ENCODE peak calls at places on chromosome 21, in five cellular contexts. H is uterus, T is IMR-90, W is fibroblast of lung, V is colonic mucosa. F is an unnamed sample. For H3K27me3, the result is how much of the 10 kb centered on the place peaks cover.

GRCh38 chr21:37566790-37567725 is 200.5 kb downstream of the DYRK1A start:
- DNase-seq in H (peak), T (no peak), W (no peak), V (no peak), F (no peak)

GRCh38 chr21:14877581-14878228 is 187.1 kb downstream of the NRIP1 start:
- DNase-seq in H (no peak), T (peak), W (peak), V (no peak), F (no peak)

GRCh38 chr21:26934383-26934782 is 32.5 kb downstream of the ADAMTS5 start:
- DNase-seq in H (no peak), T (no peak), W (no peak), V (no peak), F (no peak)

GRCh38 chr21:26185446-26185845 is 14.9 kb upstream of the APP start:
- DNase-seq in H (no peak), T (no peak), W (no peak), V (no peak), F (no peak)

GRCh38 chr21:33069994-33070811 is at the start of gene OLIG1:
- DNase-seq in H (no peak), T (peak), W (peak), V (peak), F (no peak)

GRCh38 chr21:21688877-21689276 is 690.7 kb downstream of the NCAM2 start:
- DNase-seq in H (no peak), T (peak), W (peak), V (no peak), F (no peak)

GRCh38 chr21:31340942-31341487 is 3.0 kb downstream of the TIAM1 start:
- DNase-seq in H (no peak), T (no peak), W (no peak), V (no peak), F (no peak)

GRCh38 chr21:15063081-15063820 is 1.5 kb downstream of the NRIP1 start:
- DNase-seq in H (no peak), T (peak), W (peak), V (peak), F (peak)

GRCh38 chr21:25457411-25457810 is 149.9 kb downstream of the MRPL39 start:
- DNase-seq in H (no peak), T (peak), W (peak), V (no peak), F (no peak)

GRCh38 chr21:26405735-26406361 is 167.2 kb downstream of the CYYR1 start:
- DNase-seq in H (no peak), T (peak), W (peak), V (no peak), F (no peak)

GRCh38 chr21:32708069-32708468 is 19.7 kb downstream of the SYNJ1 start:
- DNase-seq in H (no peak), T (no peak), W (no peak), V (no peak), F (no peak)

GRCh38 chr21:37356710-37357109 is 9.9 kb upstream of the DYRK1A start:
- DNase-seq in H (no peak), T (no peak), W (no peak), V (no peak), F (no peak)

GRCh38 chr21:33025106-33025470 is 647 bp upstream of the OLIG2 start:
- DNase-seq in H (no peak), T (no peak), W (no peak), V (no peak), F (no peak)

GRCh38 chr21:33027401-33028185 is 1.9 kb downstream of the OLIG2 start:
- DNase-seq in H (no peak), T (no peak), W (no peak), V (no peak), F (no peak)

GRCh38 chr21:15437873-15438272 is 291.9 kb upstream of the USP25 start:
- DNase-seq in H (no peak), T (no peak), W (peak), V (no peak), F (no peak)

GRCh38 chr21:28272272-28272992 is 720.2 kb downstream of the LTN1 start:
- DNase-seq in H (no peak), T (peak), W (no peak), V (no peak), F (no peak)

GRCh38 chr21:20207335-20207734 is 790.9 kb upstream of the NCAM2 start:
- DNase-seq in H (no peak), T (no peak), W (no peak), V (no peak), F (no peak)

GRCh38 chr21:33318087-33318486 is 6.7 kb upstream of the IFNAR1 start:
- DNase-seq in H (no peak), T (no peak), W (no peak), V (no peak), F (no peak)

GRCh38 chr21:26754853-26755252 is 90.4 kb downstream of the ADAMTS1 start:
- DNase-seq in H (no peak), T (no peak), W (no peak), V (no peak), F (no peak)

GRCh38 chr21:19692231-19692630 is 1288.6 kb upstream of the TMPRSS15 start:
- DNase-seq in H (no peak), T (no peak), W (no peak), V (no peak), F (no peak)

GRCh38 chr21:33122507-33122906 is 52.6 kb downstream of the OLIG1 start:
- DNase-seq in H (no peak), T (no peak), W (no peak), V (no peak), F (no peak)

GRCh38 chr21:38525454-38525853 is 27.2 kb upstream of the ERG start:
- DNase-seq in H (no peak), T (no peak), W (no peak), V (no peak), F (no peak)

GRCh38 chr21:21045538-21045937 is 47.3 kb downstream of the NCAM2 start:
- DNase-seq in H (no peak), T (peak), W (peak), V (no peak), F (no peak)

GRCh38 chr21:16040601-16041000 is 310.8 kb downstream of the USP25 start:
- DNase-seq in H (no peak), T (peak), W (peak), V (no peak), F (no peak)

GRCh38 chr21:40177979-40178378 is 310.7 kb downstream of the PCP4 start:
- DNase-seq in H (no peak), T (no peak), W (no peak), V (no peak), F (no peak)

GRCh38 chr21:25441835-25442234 is 165.4 kb downstream of the MRPL39 start:
- DNase-seq in H (no peak), T (no peak), W (no peak), V (no peak), F (no peak)

GRCh38 chr21:36783612-36784383 is 84.9 kb downstream of the SIM2 start:
- DNase-seq in H (no peak), T (peak), W (peak), V (no peak), F (no peak)

GRCh38 chr21:31879911-31880310 is 7.1 kb downstream of the HUNK start:
- DNase-seq in H (no peak), T (no peak), W (no peak), V (no peak), F (no peak)

GRCh38 chr21:18384771-18385170 is 18.8 kb downstream of the TMPRSS15 start:
- DNase-seq in H (no peak), T (no peak), W (no peak), V (no peak), F (no peak)

GRCh38 chr21:31140025-31140424 is 101.7 kb upstream of the KRTAP19-8 start:
- DNase-seq in H (no peak), T (no peak), W (no peak), V (no peak), F (no peak)

GRCh38 chr21:36431252-36431651 is 46.1 kb downstream of the CHAF1B start:
- DNase-seq in H (no peak), T (no peak), W (peak), V (no peak), F (no peak)

GRCh38 chr21:37607081-37607480 is 240.5 kb downstream of the DYRK1A start:
- DNase-seq in H (no peak), T (no peak), W (no peak), V (no peak), F (no peak)

GRCh38 chr21:39048064-39048463 is 135.2 kb downstream of the PSMG1 start:
- DNase-seq in H (no peak), T (peak), W (peak), V (peak), F (peak)

GRCh38 chr21:33434770-33435360 is 31.7 kb downstream of the IFNGR2 start:
- DNase-seq in H (no peak), T (peak), W (peak), V (no peak), F (no peak)

GRCh38 chr21:16597768-16598167 is 868.0 kb downstream of the USP25 start:
- DNase-seq in H (no peak), T (no peak), W (no peak), V (no peak), F (no peak)

GRCh38 chr21:33510826-33511225 is 19.3 kb upstream of the DNAJC28 start:
- DNase-seq in H (no peak), T (no peak), W (no peak), V (no peak), F (no peak)

GRCh38 chr21:39184050-39184980 is 1.1 kb upstream of the PSMG1 start:
- DNase-seq in H (no peak), T (no peak), W (no peak), V (no peak), F (no peak)

GRCh38 chr21:44648557-44649311 is 2.5 kb downstream of the KRTAP10-11 start:
- DNase-seq in H (no peak), T (no peak), W (no peak), V (no peak), F (no peak)

GRCh38 chr21:44650973-44651675 is 3.3 kb downstream of the KRTAP12-4 start:
- DNase-seq in H (no peak), T (no peak), W (no peak), V (no peak), F (no peak)

GRCh38 chr21:44649701-44650100 is 3.5 kb downstream of the KRTAP10-11 start:
- DNase-seq in H (no peak), T (no peak), W (no peak), V (no peak), F (peak)

GRCh38 chr21:44653123-44653522 is 1.3 kb downstream of the KRTAP12-4 start:
- DNase-seq in H (no peak), T (no peak), W (no peak), V (no peak), F (peak)

DNA sequence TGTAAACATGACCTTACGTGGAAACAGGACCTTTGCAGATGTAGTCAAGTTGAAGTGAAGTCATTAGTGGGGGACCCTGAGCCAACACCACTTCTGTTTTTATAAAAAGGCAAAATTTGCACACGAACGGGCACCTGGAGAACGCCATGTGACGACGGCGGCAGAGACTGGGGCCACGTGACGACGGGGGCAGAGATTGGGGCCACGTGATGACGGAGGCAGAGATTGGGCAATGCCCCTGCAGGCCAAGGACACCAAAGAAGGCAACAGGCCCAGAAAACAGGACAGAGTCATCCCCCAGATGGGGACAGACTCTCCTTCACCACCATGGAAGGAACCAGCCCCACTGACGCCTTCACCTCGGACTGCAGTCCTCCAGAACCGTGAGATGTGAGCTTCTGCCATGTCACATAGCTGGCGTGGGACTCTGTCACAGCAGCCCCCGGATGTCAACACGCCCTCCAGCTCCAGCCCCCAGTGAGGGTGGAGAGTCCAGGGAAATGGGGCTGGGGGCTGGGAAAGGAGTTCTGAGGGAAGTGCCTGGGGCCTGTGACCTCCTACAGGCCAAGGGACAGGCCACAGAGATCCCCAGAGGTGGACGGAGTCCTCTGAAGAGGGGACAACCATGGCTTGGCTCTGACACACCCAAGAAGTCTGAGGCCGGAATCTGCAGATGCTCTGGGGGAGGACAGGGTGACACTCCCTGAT is 4.0 kb downstream of the KRTAP12-4 start:
- DNase-seq in H (no peak), T (no peak), W (no peak), V (no peak), F (no peak)
- H3K27me3 ChIP-seq in H (under half), T (under half), W (under half), V (under half), F (under half)

GRCh38 chr21:41761211-41762181 is 5.4 kb downstream of the RIPK4 start:
- DNase-seq in H (no peak), T (no peak), W (no peak), V (no peak), F (peak)

GRCh38 chr21:41760411-41760810 is 6.4 kb downstream of the RIPK4 start:
- DNase-seq in H (no peak), T (no peak), W (no peak), V (no peak), F (no peak)

GRCh38 chr21:41758550-41758949 is 8.3 kb downstream of the RIPK4 start:
- DNase-seq in H (no peak), T (no peak), W (no peak), V (no peak), F (no peak)

GRCh38 chr21:41759926-41760325 is 6.9 kb downstream of the RIPK4 start:
- DNase-seq in H (no peak), T (no peak), W (no peak), V (no peak), F (no peak)

GRCh38 chr21:41759214-41759840 is 7.5 kb downstream of the RIPK4 start:
- DNase-seq in H (no peak), T (no peak), W (no peak), V (no peak), F (peak)
- TF ChIP-seq CTCF in H (no peak), T (no peak), W (no peak), V (no peak), F (no peak)

GRCh38 chr21:34794686-34795085 is 125.9 kb downstream of the CLIC6 start:
- DNase-seq in H (no peak), T (no peak), W (no peak), V (no peak), F (no peak)
- H3K27me3 ChIP-seq in H (under half), T (under half), W (under half), V (under half), F (under half)

DNA sequence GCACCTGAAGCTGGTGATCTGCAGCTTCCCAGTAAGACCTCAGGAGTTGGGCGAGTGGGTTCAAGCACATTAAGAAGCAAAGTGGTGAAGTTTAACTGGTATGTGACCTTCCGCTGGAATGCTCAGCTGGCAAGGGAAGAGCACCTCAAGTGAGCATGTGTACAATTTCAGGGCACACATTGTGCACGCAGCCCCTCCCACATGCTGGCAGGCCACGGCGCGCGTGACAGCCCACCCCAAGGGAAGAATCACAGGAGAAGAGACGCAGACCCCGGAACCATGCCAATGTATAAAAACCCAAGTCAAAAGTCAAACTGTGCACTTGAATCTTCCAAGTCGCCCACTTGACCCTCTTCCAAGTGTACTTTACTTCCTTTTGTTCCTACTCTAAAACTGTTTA is 20.0 kb downstream of the LRRC3 start:
- DNase-seq in H (no peak), T (no peak), W (no peak), V (no peak), F (no peak)
- TF ChIP-seq CTCF in H (no peak), T (no peak), W (no peak), V (no peak), F (no peak)

GRCh38 chr21:42784896-42785451 is 94.4 kb downstream of the WDR4 start:
- DNase-seq in H (no peak), T (no peak), W (no peak), V (no peak), F (no peak)

GRCh38 chr21:42785666-42786427 is 93.5 kb downstream of the WDR4 start:
- DNase-seq in H (no peak), T (no peak), W (no peak), V (no peak), F (no peak)

GRCh38 chr21:42784276-42784675 is 95.1 kb downstream of the WDR4 start:
- DNase-seq in H (peak), T (no peak), W (no peak), V (peak), F (no peak)

GRCh38 chr21:42787613-42788012 is 91.7 kb downstream of the WDR4 start:
- DNase-seq in H (no peak), T (no peak), W (no peak), V (no peak), F (no peak)

DNA sequence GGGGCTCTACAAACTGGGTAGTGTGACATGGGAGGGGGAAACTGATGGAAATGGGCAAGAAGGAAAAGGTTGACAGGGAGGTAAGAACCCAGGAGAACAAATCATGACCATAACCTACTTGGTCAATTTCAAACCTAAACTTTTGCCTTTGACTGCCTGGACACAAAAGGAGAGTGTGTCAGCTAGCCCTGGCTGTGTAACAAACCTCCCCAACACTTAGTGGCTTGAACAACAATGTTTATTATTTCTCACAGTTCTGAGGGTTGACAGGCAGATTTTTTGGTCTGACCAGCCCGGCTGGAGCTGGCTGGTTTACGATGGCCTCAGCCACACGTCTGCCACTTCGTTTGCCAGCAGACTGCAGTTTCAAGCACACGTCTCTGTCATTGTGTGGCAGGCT is 92.5 kb downstream of the WDR4 start:
- DNase-seq in H (no peak), T (no peak), W (no peak), V (no peak), F (no peak)
- H3K27me3 ChIP-seq in H (under half), T (under half), W (under half), V (under half), F (under half)

GRCh38 chr21:45511661-45512431 is 30.4 kb downstream of the SLC19A1 start:
- DNase-seq in H (no peak), T (no peak), W (no peak), V (no peak), F (no peak)
- TF ChIP-seq CTCF in H (no peak), T (no peak), W (no peak), V (no peak), F (no peak)

GRCh38 chr21:44929242-44929798 is 8.6 kb upstream of the ITGB2 start:
- DNase-seq in H (no peak), T (no peak), W (no peak), V (no peak), F (no peak)

GRCh38 chr21:44929799-44930542 is 9.3 kb upstream of the ITGB2 start:
- DNase-seq in H (no peak), T (no peak), W (no peak), V (no peak), F (no peak)

GRCh38 chr21:44926364-44927101 is 5.8 kb upstream of the ITGB2 start:
- DNase-seq in H (no peak), T (peak), W (peak), V (no peak), F (no peak)

GRCh38 chr21:44927259-44927586 is 6.5 kb upstream of the ITGB2 start:
- DNase-seq in H (no peak), T (no peak), W (no peak), V (no peak), F (no peak)

GRCh38 chr21:44927587-44928461 is 7.1 kb upstream of the ITGB2 start:
- DNase-seq in H (no peak), T (peak), W (peak), V (peak), F (no peak)
- H3K27me3 ChIP-seq in H (under half), T (half or more), W (under half), V (under half), F (under half)

GRCh38 chr21:30072496-30072895 is 94.1 kb downstream of the CLDN17 start:
- DNase-seq in H (no peak), T (no peak), W (peak), V (peak), F (no peak)
- TF ChIP-seq CTCF in H (no peak), T (no peak), W (no peak), V (peak), F (no peak)

GRCh38 chr21:45254557-45254930 is 33.2 kb downstream of the POFUT2 start:
- DNase-seq in H (no peak), T (no peak), W (no peak), V (no peak), F (no peak)
- H3K27me3 ChIP-seq in H (under half), T (under half), W (under half), V (under half), F (under half)

F was measured in Peyer's patch.